ENCODE peak calls at places on chromosome 16, in five cellular contexts. N is SK-N-SH, A is HCT116, Q is K562, K is neural progenitor cell. B is an unnamed sample.

GRCh38 chr16:21277927-21278706 is at the start of gene CRYM:
- DNase-seq in A (no peak), K (peak; percentile 88), N (peak; percentile 93), Q (peak; percentile 86), B (peak; percentile 76)

GRCh38 chr16:16183562-16183961 is 39.7 kb downstream of the ABCC6 start:
- DNase-seq in N (no peak), Q (no peak), K (peak; percentile 41), A (no peak), B (peak; percentile 21)

GRCh38 chr16:76125871-76126270 is 151.3 kb upstream of the CNTNAP4 start:
- DNase-seq in K (no peak), Q (no peak), N (no peak), A (no peak), B (no peak)

GRCh38 chr16:11067697-11068141 is 123.4 kb downstream of the CLEC16A start:
- DNase-seq in K (no peak), A (no peak), N (no peak), Q (no peak), B (no peak)

GRCh38 chr16:69243479-69243878 is 56.5 kb downstream of the SNTB2 start:
- DNase-seq in N (no peak), K (no peak), A (no peak), Q (no peak), B (no peak)

GRCh38 chr16:71738820-71739219 is 14.3 kb upstream of the PHLPP2 start:
- DNase-seq in K (no peak), A (no peak), N (no peak), Q (no peak), B (no peak)

GRCh38 chr16:19114359-19115147 is 789 bp downstream of the ITPRIPL2 start:
- DNase-seq in N (peak; percentile 25), Q (no peak), A (no peak), K (peak; percentile 44), B (no peak)

GRCh38 chr16:17382514-17382913 is 88.2 kb downstream of the XYLT1 start:
- DNase-seq in K (no peak), Q (no peak), N (peak; percentile 70), A (no peak), B (no peak)

GRCh38 chr16:4313563-4314531 is 2.0 kb upstream of the GLIS2 start:
- DNase-seq in Q (peak; percentile 85), N (peak; percentile 79), A (peak; percentile 64), K (peak; percentile 86), B (peak; percentile 40)

GRCh38 chr16:88790312-88791150 is 5.5 kb upstream of the PIEZO1 start:
- DNase-seq in N (no peak), Q (peak; percentile 77), A (no peak), K (no peak), B (peak; percentile 62)

GRCh38 chr16:8622315-8622656 is 788 bp downstream of the METTL22 start:
- DNase-seq in K (no peak), N (peak; percentile 55), Q (peak; percentile 49), A (no peak), B (peak; percentile 16)
- H2AFZ ChIP-seq in K (peak overlapping the region; percentile 78), N (peak overlapping the region; percentile 78), Q (peak overlapping the region; percentile 96), A (no peak overlapping the region), B (peak overlapping the region; percentile 87)

DNA sequence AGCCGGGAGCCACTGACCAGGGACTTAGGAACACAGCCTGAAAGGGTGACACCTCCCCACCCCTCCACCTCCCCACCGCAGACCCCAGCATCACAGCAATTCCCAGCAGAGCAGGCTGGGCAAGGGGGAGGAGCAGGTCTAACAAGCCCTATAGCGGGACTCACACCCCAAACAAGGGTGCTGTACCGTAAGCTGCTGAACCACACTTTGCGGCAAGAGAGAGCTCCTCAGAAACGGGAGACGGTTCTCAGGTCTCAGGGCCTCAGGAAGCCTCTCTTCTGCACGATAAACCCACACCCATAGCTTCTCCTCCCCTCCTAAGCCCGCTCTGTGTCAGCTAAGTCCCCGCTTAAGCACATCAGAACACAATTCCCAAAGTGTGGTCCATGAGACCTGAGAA is 11.7 kb upstream of the COTL1 start:
- DNase-seq in Q (no peak), A (no peak), K (no peak), N (no peak), B (no peak)
- H2AFZ ChIP-seq in Q (peak overlapping the region; percentile 56), A (no peak overlapping the region), K (peak overlapping the region; percentile 85), N (no peak overlapping the region), B (no peak overlapping the region)

GRCh38 chr16:85576944-85577343 is 36.2 kb upstream of the GSE1 start:
- DNase-seq in N (no peak), Q (no peak), A (no peak), K (no peak), B (no peak)

GRCh38 chr16:85573696-85574641 is 39.2 kb upstream of the GSE1 start:
- DNase-seq in Q (peak; percentile 77), A (no peak), K (no peak), N (peak; percentile 93), B (no peak)

GRCh38 chr16:85575910-85576309 is 37.2 kb upstream of the GSE1 start:
- DNase-seq in A (no peak), K (no peak), N (no peak), Q (no peak), B (no peak)

GRCh38 chr16:85573045-85573695 is 40.0 kb upstream of the GSE1 start:
- DNase-seq in N (no peak), K (no peak), Q (no peak), A (no peak), B (no peak)

GRCh38 chr16:85574672-85575475 is 38.2 kb upstream of the GSE1 start:
- DNase-seq in N (peak; percentile 65), Q (no peak), A (no peak), K (peak; percentile 88), B (no peak)
- H2AFZ ChIP-seq in N (no peak overlapping the region), Q (no peak overlapping the region), A (no peak overlapping the region), K (no peak overlapping the region), B (no peak overlapping the region)

GRCh38 chr16:67923414-67924127 is 8.1 kb downstream of the CTRL start:
- DNase-seq in N (no peak), Q (no peak), K (no peak), A (no peak), B (no peak)
- H2AFZ ChIP-seq in N (no peak overlapping the region), Q (no peak overlapping the region), K (no peak overlapping the region), A (no peak overlapping the region), B (no peak overlapping the region)

GRCh38 chr16:50151322-50151721 is 1.8 kb upstream of the TENT4B start:
- DNase-seq in N (no peak), A (no peak), Q (no peak), K (no peak), B (no peak)
- H2AFZ ChIP-seq in N (no peak overlapping the region), A (peak overlapping the region; percentile 94), Q (peak overlapping the region; percentile 94), K (no peak overlapping the region), B (peak overlapping the region; percentile 39)

GRCh38 chr16:29321585-29321984 is 84.9 kb downstream of the NPIPB11 start:
- DNase-seq in A (no peak), N (no peak), K (peak; percentile 53), Q (no peak), B (no peak)

GRCh38 chr16:29319726-29320125 is 86.8 kb downstream of the NPIPB11 start:
- DNase-seq in A (no peak), N (no peak), Q (no peak), K (no peak), B (no peak)

GRCh38 chr16:29318037-29318436 is 88.5 kb downstream of the NPIPB11 start:
- DNase-seq in K (no peak), N (no peak), Q (no peak), A (no peak), B (no peak)

GRCh38 chr16:29320274-29320999 is 86.1 kb downstream of the NPIPB11 start:
- DNase-seq in K (no peak), Q (no peak), N (no peak), A (no peak), B (no peak)

GRCh38 chr16:29321000-29321393 is 85.5 kb downstream of the NPIPB11 start:
- DNase-seq in N (no peak), K (no peak), A (no peak), Q (no peak), B (no peak)
- H2AFZ ChIP-seq in N (no peak overlapping the region), K (no peak overlapping the region), A (no peak overlapping the region), Q (peak overlapping the region; percentile 9), B (no peak overlapping the region)